ENCODE peak calls at places on chromosomes 6 and 20, in seven cellular contexts. One of them, this sample, is unnamed.

GRCh38 chr6:99334526-99335127 is 14.8 kb downstream of the FAXC start:
- DNase-seq in adrenal gland: peak
- DNase-seq in IMR-90: peak
- DNase-seq in testis: peak
- DNase-seq in heart left ventricle: no peak
- DNase-seq in uterus: no peak
- DNase-seq in A549: peak
- DNase-seq in this sample: peak

GRCh38 chr20:39602649-39603048 is 640.5 kb downstream of the DHX35 start:
- DNase-seq in testis: no peak
- DNase-seq in adrenal gland: no peak
- DNase-seq in uterus: no peak
- DNase-seq in A549: no peak
- DNase-seq in heart left ventricle: no peak
- DNase-seq in IMR-90: no peak
- DNase-seq in this sample: no peak

GRCh38 chr20:24492031-24492607 is 22.7 kb downstream of the SYNDIG1 start:
- DNase-seq in adrenal gland: no peak
- DNase-seq in testis: no peak
- DNase-seq in IMR-90: no peak
- DNase-seq in uterus: no peak
- DNase-seq in heart left ventricle: no peak
- DNase-seq in A549: peak
- DNase-seq in this sample: no peak

GRCh38 chr20:53078761-53079482 is 106.8 kb downstream of the TSHZ2 start:
- DNase-seq in heart left ventricle: no peak
- DNase-seq in uterus: no peak
- DNase-seq in testis: no peak
- DNase-seq in adrenal gland: no peak
- DNase-seq in A549: no peak
- DNase-seq in IMR-90: no peak
- DNase-seq in this sample: no peak

GRCh38 chr6:116386581-116387299 is 16.0 kb downstream of the DSE start:
- DNase-seq in uterus: no peak
- DNase-seq in heart left ventricle: no peak
- DNase-seq in testis: no peak
- DNase-seq in A549: peak
- DNase-seq in adrenal gland: no peak
- DNase-seq in IMR-90: peak
- DNase-seq in this sample: peak

GRCh38 chr6:84449220-84449619 is 221.8 kb upstream of the CEP162 start:
- DNase-seq in heart left ventricle: no peak
- DNase-seq in adrenal gland: no peak
- DNase-seq in uterus: no peak
- DNase-seq in IMR-90: no peak
- DNase-seq in testis: no peak
- DNase-seq in A549: no peak
- DNase-seq in this sample: no peak

GRCh38 chr6:89842228-89842627 is 12.5 kb downstream of the CASP8AP2 start:
- DNase-seq in uterus: no peak
- DNase-seq in A549: no peak
- DNase-seq in IMR-90: peak
- DNase-seq in testis: no peak
- DNase-seq in heart left ventricle: no peak
- DNase-seq in adrenal gland: no peak
- DNase-seq in this sample: no peak

GRCh38 chr20:36275441-36276189 is 30.5 kb upstream of the DLGAP4 start:
- DNase-seq in A549: no peak
- DNase-seq in heart left ventricle: no peak
- DNase-seq in testis: no peak
- DNase-seq in uterus: no peak
- DNase-seq in adrenal gland: no peak
- DNase-seq in IMR-90: no peak
- DNase-seq in this sample: no peak

GRCh38 chr6:81781624-81782023 is 29.1 kb upstream of the TENT5A start:
- DNase-seq in adrenal gland: no peak
- DNase-seq in testis: no peak
- DNase-seq in A549: no peak
- DNase-seq in uterus: no peak
- DNase-seq in heart left ventricle: no peak
- DNase-seq in IMR-90: no peak
- DNase-seq in this sample: no peak

GRCh38 chr6:163600331-163600730 is 185.8 kb downstream of the QKI start:
- DNase-seq in heart left ventricle: no peak
- DNase-seq in uterus: no peak
- DNase-seq in testis: no peak
- DNase-seq in A549: no peak
- DNase-seq in adrenal gland: no peak
- DNase-seq in IMR-90: no peak
- DNase-seq in this sample: no peak

GRCh38 chr6:140225587-140226438 is 851.4 kb upstream of the CITED2 start:
- DNase-seq in adrenal gland: peak
- DNase-seq in A549: no peak
- DNase-seq in uterus: no peak
- DNase-seq in testis: no peak
- DNase-seq in IMR-90: peak
- DNase-seq in heart left ventricle: no peak
- DNase-seq in this sample: no peak

GRCh38 chr20:16444056-16444777 is 129.0 kb downstream of the KIF16B start:
- DNase-seq in heart left ventricle: peak
- DNase-seq in testis: peak
- DNase-seq in uterus: no peak
- DNase-seq in adrenal gland: peak
- DNase-seq in IMR-90: peak
- DNase-seq in A549: no peak
- DNase-seq in this sample: no peak

GRCh38 chr6:7879980-7880717 is 30.4 kb downstream of the TXNDC5 start:
- DNase-seq in testis: no peak
- DNase-seq in heart left ventricle: no peak
- DNase-seq in A549: no peak
- DNase-seq in IMR-90: no peak
- DNase-seq in adrenal gland: no peak
- DNase-seq in uterus: no peak
- DNase-seq in this sample: no peak

GRCh38 chr6:7879043-7879442 is 31.5 kb downstream of the TXNDC5 start:
- DNase-seq in heart left ventricle: no peak
- DNase-seq in uterus: no peak
- DNase-seq in adrenal gland: no peak
- DNase-seq in IMR-90: no peak
- DNase-seq in testis: no peak
- DNase-seq in A549: no peak
- DNase-seq in this sample: no peak

GRCh38 chr6:7878401-7878964 is 32.1 kb downstream of the TXNDC5 start:
- DNase-seq in IMR-90: no peak
- DNase-seq in A549: no peak
- DNase-seq in adrenal gland: no peak
- DNase-seq in testis: no peak
- DNase-seq in uterus: no peak
- DNase-seq in heart left ventricle: no peak
- DNase-seq in this sample: peak

GRCh38 chr6:7880718-7881107 is 29.9 kb downstream of the TXNDC5 start:
- DNase-seq in heart left ventricle: no peak
- DNase-seq in uterus: no peak
- DNase-seq in adrenal gland: no peak
- DNase-seq in A549: no peak
- DNase-seq in testis: no peak
- DNase-seq in IMR-90: no peak
- DNase-seq in this sample: no peak

GRCh38 chr6:7879579-7879978 is 31.0 kb downstream of the TXNDC5 start:
- DNase-seq in heart left ventricle: no peak
- DNase-seq in IMR-90: no peak
- DNase-seq in adrenal gland: no peak
- DNase-seq in testis: no peak
- DNase-seq in uterus: no peak
- DNase-seq in A549: no peak
- DNase-seq in this sample: no peak
- TF ChIP-seq POLR2A in heart left ventricle: no peak
- TF ChIP-seq POLR2A in IMR-90: no peak
- TF ChIP-seq POLR2A in adrenal gland: no peak
- TF ChIP-seq POLR2A in testis: no peak
- TF ChIP-seq POLR2A in uterus: no peak
- TF ChIP-seq POLR2A in A549: no peak
- TF ChIP-seq POLR2A in this sample: no peak

GRCh38 chr6:137213331-137213740 is 5.8 kb downstream of the IFNGR1 start:
- DNase-seq in adrenal gland: no peak
- DNase-seq in uterus: no peak
- DNase-seq in heart left ventricle: no peak
- DNase-seq in A549: no peak
- DNase-seq in testis: no peak
- DNase-seq in IMR-90: no peak
- DNase-seq in this sample: no peak
- H3K4me3 ChIP-seq in adrenal gland: no peak
- H3K4me3 ChIP-seq in uterus: no peak
- H3K4me3 ChIP-seq in heart left ventricle: peak
- H3K4me3 ChIP-seq in A549: no peak
- H3K4me3 ChIP-seq in testis: no peak
- H3K4me3 ChIP-seq in IMR-90: no peak
- H3K4me3 ChIP-seq in this sample: no peak

DNA sequence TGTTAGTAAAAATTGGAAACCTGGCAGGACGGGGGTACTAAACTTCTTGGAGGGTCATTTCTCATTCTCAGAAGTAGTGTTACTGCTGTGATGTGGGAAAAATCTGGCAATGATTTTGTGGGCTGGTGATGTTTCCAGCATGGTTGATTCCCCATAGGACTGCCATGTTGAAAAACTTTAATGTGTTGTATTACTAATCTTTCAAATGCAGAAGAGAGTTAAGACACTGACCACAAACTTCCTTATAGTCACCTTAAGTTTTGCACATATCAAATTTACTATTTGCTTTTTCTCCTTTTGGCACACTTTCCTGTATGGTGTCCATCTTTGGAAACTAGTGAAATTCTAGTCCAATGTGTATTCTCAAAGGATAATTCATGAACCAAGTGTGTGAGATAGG is 236.2 kb upstream of the TAB2 start:
- DNase-seq in heart left ventricle: no peak
- DNase-seq in adrenal gland: no peak
- DNase-seq in A549: no peak
- DNase-seq in IMR-90: no peak
- DNase-seq in uterus: no peak
- DNase-seq in testis: no peak
- DNase-seq in this sample: no peak
- TF ChIP-seq CTCF in heart left ventricle: no peak
- TF ChIP-seq CTCF in adrenal gland: no peak
- TF ChIP-seq CTCF in A549: no peak
- TF ChIP-seq CTCF in IMR-90: no peak
- TF ChIP-seq CTCF in uterus: no peak
- TF ChIP-seq CTCF in testis: no peak
- TF ChIP-seq CTCF in this sample: no peak

DNA sequence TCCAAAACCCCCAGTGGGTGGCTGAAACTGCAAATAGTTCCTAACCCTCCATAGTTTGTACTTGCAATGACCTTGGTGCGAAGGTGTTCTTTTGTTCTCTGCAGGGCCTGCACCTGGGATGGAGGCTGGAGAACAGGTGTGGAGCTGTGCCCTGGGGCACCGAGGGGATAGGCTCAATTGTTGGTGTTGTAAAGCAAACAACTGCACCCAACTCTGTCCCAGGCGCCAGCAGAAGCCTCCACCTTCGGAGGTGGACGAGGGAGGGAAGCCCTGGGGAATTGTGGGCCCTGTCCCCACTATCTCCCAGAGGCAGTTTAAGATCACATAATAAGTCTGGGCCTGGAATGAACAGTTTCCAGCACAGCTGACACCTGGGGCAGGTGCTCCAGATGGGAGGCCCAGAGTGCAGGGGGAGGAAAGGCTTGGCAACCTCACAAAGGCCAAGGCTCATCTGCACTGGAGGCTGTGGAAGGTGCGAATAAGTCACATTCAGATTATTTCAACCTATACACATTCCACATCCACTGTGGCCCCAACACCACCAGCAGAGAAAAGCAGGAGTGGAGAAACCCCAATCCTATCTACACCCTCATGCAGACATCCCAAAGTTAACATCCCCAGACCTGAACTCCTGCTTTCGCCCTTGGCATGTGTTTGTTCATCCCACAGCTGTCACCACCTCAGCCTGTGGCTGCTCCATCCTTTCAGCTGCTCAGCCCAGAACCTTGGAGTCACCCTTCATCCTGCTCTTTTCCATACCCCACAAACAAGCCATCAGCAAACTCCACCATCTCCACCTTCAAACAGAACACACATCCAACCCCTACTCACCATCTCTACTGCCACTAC is 12.3 kb upstream of the CBFA2T2 start:
- DNase-seq in uterus: no peak
- DNase-seq in heart left ventricle: no peak
- DNase-seq in A549: no peak
- DNase-seq in testis: no peak
- DNase-seq in adrenal gland: no peak
- DNase-seq in IMR-90: no peak
- DNase-seq in this sample: no peak
- TF ChIP-seq POLR2A in uterus: no peak
- TF ChIP-seq POLR2A in heart left ventricle: no peak
- TF ChIP-seq POLR2A in A549: no peak
- TF ChIP-seq POLR2A in testis: no peak
- TF ChIP-seq POLR2A in adrenal gland: no peak
- TF ChIP-seq POLR2A in IMR-90: no peak
- TF ChIP-seq POLR2A in this sample: no peak

GRCh38 chr20:32357869-32358631 is at the start of gene ASXL1:
- DNase-seq in adrenal gland: peak
- DNase-seq in A549: peak
- DNase-seq in uterus: peak
- DNase-seq in heart left ventricle: peak
- DNase-seq in testis: peak
- DNase-seq in IMR-90: peak
- DNase-seq in this sample: peak

GRCh38 chr20:32353848-32354496 is 4.2 kb upstream of the ASXL1 start:
- DNase-seq in adrenal gland: no peak
- DNase-seq in A549: no peak
- DNase-seq in testis: no peak
- DNase-seq in heart left ventricle: no peak
- DNase-seq in IMR-90: no peak
- DNase-seq in uterus: no peak
- DNase-seq in this sample: no peak

GRCh38 chr20:32356935-32357868 is 929 bp upstream of the ASXL1 start:
- DNase-seq in adrenal gland: peak
- DNase-seq in testis: peak
- DNase-seq in A549: no peak
- DNase-seq in heart left ventricle: peak
- DNase-seq in uterus: peak
- DNase-seq in IMR-90: peak
- DNase-seq in this sample: peak

GRCh38 chr20:32354592-32355416 is 3.3 kb upstream of the ASXL1 start:
- DNase-seq in adrenal gland: peak
- DNase-seq in A549: peak
- DNase-seq in IMR-90: peak
- DNase-seq in heart left ventricle: no peak
- DNase-seq in testis: no peak
- DNase-seq in uterus: no peak
- DNase-seq in this sample: peak

GRCh38 chr20:32355417-32355841 is 2.7 kb upstream of the ASXL1 start:
- DNase-seq in adrenal gland: no peak
- DNase-seq in A549: no peak
- DNase-seq in IMR-90: no peak
- DNase-seq in uterus: no peak
- DNase-seq in heart left ventricle: no peak
- DNase-seq in testis: no peak
- DNase-seq in this sample: no peak
- H3K4me3 ChIP-seq in adrenal gland: no peak
- H3K4me3 ChIP-seq in A549: no peak
- H3K4me3 ChIP-seq in IMR-90: no peak
- H3K4me3 ChIP-seq in uterus: no peak
- H3K4me3 ChIP-seq in heart left ventricle: no peak
- H3K4me3 ChIP-seq in testis: no peak
- H3K4me3 ChIP-seq in this sample: no peak